ENCODE peak calls at places on chromosomes 16 and 17, in five cellular contexts. U, M, R, D and I are unnamed samples.

GRCh38 chr16:84704253-84704652 is 4.5 kb downstream of the USP10 start:
- DNase-seq in U (no peak), M (no peak), R (no peak), D (no peak), I (peak; percentile 15)

GRCh38 chr17:1606352-1606985 is 22.2 kb downstream of the SLC43A2 start:
- DNase-seq in U (no peak), M (no peak), R (no peak), D (no peak), I (no peak)

GRCh38 chr17:19497616-19498015 is 36.0 kb upstream of the SLC47A1 start:
- DNase-seq in U (no peak), M (no peak), R (no peak), D (no peak), I (no peak)

GRCh38 chr16:49588729-49589384 is 215.3 kb downstream of the C16orf78 start:
- DNase-seq in U (no peak), M (peak; percentile 59), R (no peak), D (no peak), I (peak; percentile 44)

GRCh38 chr17:4161179-4161559 is 18.2 kb downstream of the CYB5D2 start:
- DNase-seq in U (no peak), M (peak; percentile 95), R (no peak), D (peak; percentile 75), I (no peak)

GRCh38 chr16:15489016-15489415 is 54.6 kb downstream of the BMERB1 start:
- DNase-seq in U (no peak), M (no peak), R (no peak), D (no peak), I (no peak)

GRCh38 chr17:80981062-80981902 is 10.4 kb upstream of the CHMP6 start:
- DNase-seq in U (no peak), M (no peak), R (peak; percentile 28), D (peak; percentile 54), I (no peak)

GRCh38 chr16:79089735-79090284 is 510.7 kb downstream of the MAF start:
- DNase-seq in U (peak; percentile 36), M (no peak), R (no peak), D (no peak), I (no peak)

GRCh38 chr16:88999457-89000206 is 22.6 kb upstream of the CBFA2T3 start:
- DNase-seq in U (no peak), M (no peak), R (no peak), D (no peak), I (no peak)

GRCh38 chr17:65103896-65104295 is 33.3 kb upstream of the RGS9 start:
- DNase-seq in U (no peak), M (peak; percentile 40), R (no peak), D (no peak), I (no peak)

GRCh38 chr17:17196776-17197175 is 9.4 kb downstream of the PLD6 start:
- DNase-seq in U (no peak), M (no peak), R (no peak), D (no peak), I (no peak)

GRCh38 chr17:49815761-49816281 is 27.3 kb downstream of the KAT7 start:
- DNase-seq in U (no peak), M (no peak), R (no peak), D (no peak), I (no peak)

GRCh38 chr17:57350266-57350665 is 93.9 kb downstream of the MSI2 start:
- DNase-seq in U (peak; percentile 49), M (no peak), R (no peak), D (no peak), I (no peak)

GRCh38 chr16:11025120-11025531 is 80.8 kb downstream of the CLEC16A start:
- DNase-seq in U (no peak), M (no peak), R (no peak), D (no peak), I (no peak)

GRCh38 chr16:86618431-86619262 is 40.3 kb downstream of the FOXL1 start:
- DNase-seq in U (peak; percentile 47), M (peak; percentile 9), R (no peak), D (no peak), I (no peak)

GRCh38 chr16:25395528-25395927 is 137.9 kb upstream of the ZKSCAN2 start:
- DNase-seq in U (no peak), M (no peak), R (no peak), D (no peak), I (no peak)